ENCODE peak calls at places on chromosomes 16 and 17, in six cellular contexts. One of them, this sample, is unnamed.

GRCh38 chr16:31471875-31472558 is at the start of gene TGFB1I1:
- DNase-seq in cardiac muscle cell: peak
- DNase-seq in CD8-positive, alpha-beta T cell: no peak
- DNase-seq in BE2C: peak
- DNase-seq in GM10248: peak
- DNase-seq in fibroblast of mammary gland: peak
- DNase-seq in this sample: no peak

GRCh38 chr16:31529398-31530312 is 2.0 kb downstream of the AHSP start:
- DNase-seq in BE2C: no peak
- DNase-seq in cardiac muscle cell: no peak
- DNase-seq in GM10248: no peak
- DNase-seq in CD8-positive, alpha-beta T cell: no peak
- DNase-seq in fibroblast of mammary gland: no peak
- DNase-seq in this sample: no peak

GRCh38 chr17:76709077-76709950 is 1.5 kb downstream of the MXRA7 start:
- DNase-seq in cardiac muscle cell: peak
- DNase-seq in CD8-positive, alpha-beta T cell: no peak
- DNase-seq in GM10248: no peak
- DNase-seq in fibroblast of mammary gland: peak
- DNase-seq in BE2C: peak
- DNase-seq in this sample: no peak

GRCh38 chr17:30380106-30380420 is 1.3 kb downstream of the CPD start:
- DNase-seq in fibroblast of mammary gland: peak
- DNase-seq in GM10248: peak
- DNase-seq in CD8-positive, alpha-beta T cell: no peak
- DNase-seq in BE2C: no peak
- DNase-seq in cardiac muscle cell: no peak
- DNase-seq in this sample: no peak

GRCh38 chr17:71970312-71970711 is 150.5 kb upstream of the SOX9 start:
- DNase-seq in CD8-positive, alpha-beta T cell: no peak
- DNase-seq in cardiac muscle cell: no peak
- DNase-seq in fibroblast of mammary gland: peak
- DNase-seq in GM10248: peak
- DNase-seq in BE2C: no peak
- DNase-seq in this sample: no peak

GRCh38 chr17:47717261-47717697 is 15.8 kb upstream of the TBX21 start:
- DNase-seq in cardiac muscle cell: no peak
- DNase-seq in BE2C: no peak
- DNase-seq in CD8-positive, alpha-beta T cell: no peak
- DNase-seq in GM10248: no peak
- DNase-seq in fibroblast of mammary gland: no peak
- DNase-seq in this sample: no peak

GRCh38 chr16:86716649-86717048 is 138.3 kb downstream of the FOXL1 start:
- DNase-seq in fibroblast of mammary gland: no peak
- DNase-seq in GM10248: no peak
- DNase-seq in BE2C: no peak
- DNase-seq in cardiac muscle cell: no peak
- DNase-seq in CD8-positive, alpha-beta T cell: no peak
- DNase-seq in this sample: no peak

GRCh38 chr16:14013571-14014283 is 57.4 kb upstream of the MRTFB start:
- DNase-seq in BE2C: peak
- DNase-seq in CD8-positive, alpha-beta T cell: no peak
- DNase-seq in cardiac muscle cell: peak
- DNase-seq in fibroblast of mammary gland: peak
- DNase-seq in GM10248: no peak
- DNase-seq in this sample: no peak

GRCh38 chr17:1997587-1998425 is 27.3 kb downstream of the RTN4RL1 start:
- DNase-seq in BE2C: no peak
- DNase-seq in CD8-positive, alpha-beta T cell: no peak
- DNase-seq in GM10248: no peak
- DNase-seq in cardiac muscle cell: no peak
- DNase-seq in fibroblast of mammary gland: no peak
- DNase-seq in this sample: no peak

GRCh38 chr17:78624461-78625216 is 47.4 kb upstream of the DNAH17 start:
- DNase-seq in fibroblast of mammary gland: no peak
- DNase-seq in cardiac muscle cell: no peak
- DNase-seq in CD8-positive, alpha-beta T cell: no peak
- DNase-seq in GM10248: no peak
- DNase-seq in BE2C: no peak
- DNase-seq in this sample: no peak

GRCh38 chr16:359067-359763 is 6.7 kb upstream of the AXIN1 start:
- DNase-seq in BE2C: no peak
- DNase-seq in GM10248: no peak
- DNase-seq in cardiac muscle cell: no peak
- DNase-seq in fibroblast of mammary gland: no peak
- DNase-seq in CD8-positive, alpha-beta T cell: no peak
- DNase-seq in this sample: no peak

GRCh38 chr16:30458561-30459394 is 13.1 kb upstream of the SEPHS2 start:
- DNase-seq in CD8-positive, alpha-beta T cell: peak
- DNase-seq in fibroblast of mammary gland: no peak
- DNase-seq in GM10248: peak
- DNase-seq in BE2C: no peak
- DNase-seq in cardiac muscle cell: no peak
- DNase-seq in this sample: peak

GRCh38 chr16:73253922-73254480 is 206.1 kb upstream of the ZFHX3 start:
- DNase-seq in cardiac muscle cell: no peak
- DNase-seq in CD8-positive, alpha-beta T cell: no peak
- DNase-seq in GM10248: no peak
- DNase-seq in fibroblast of mammary gland: no peak
- DNase-seq in BE2C: no peak
- DNase-seq in this sample: no peak

GRCh38 chr17:53996131-53996530 is 173.4 kb downstream of the KIF2B start:
- DNase-seq in fibroblast of mammary gland: no peak
- DNase-seq in BE2C: no peak
- DNase-seq in CD8-positive, alpha-beta T cell: no peak
- DNase-seq in cardiac muscle cell: no peak
- DNase-seq in GM10248: no peak
- DNase-seq in this sample: no peak

GRCh38 chr17:50604470-50604869 is 30.2 kb upstream of the ABCC3 start:
- DNase-seq in BE2C: peak
- DNase-seq in CD8-positive, alpha-beta T cell: no peak
- DNase-seq in fibroblast of mammary gland: peak
- DNase-seq in cardiac muscle cell: peak
- DNase-seq in GM10248: no peak
- DNase-seq in this sample: no peak

GRCh38 chr16:64641343-64641742 is 480.5 kb downstream of the CDH11 start:
- DNase-seq in GM10248: no peak
- DNase-seq in BE2C: no peak
- DNase-seq in cardiac muscle cell: no peak
- DNase-seq in CD8-positive, alpha-beta T cell: no peak
- DNase-seq in fibroblast of mammary gland: no peak
- DNase-seq in this sample: no peak

GRCh38 chr17:48510761-48511604 is 19.8 kb downstream of the HOXB1 start:
- DNase-seq in cardiac muscle cell: peak
- DNase-seq in BE2C: no peak
- DNase-seq in CD8-positive, alpha-beta T cell: no peak
- DNase-seq in GM10248: peak
- DNase-seq in fibroblast of mammary gland: peak
- DNase-seq in this sample: no peak

GRCh38 chr17:51085150-51085805 is 35.4 kb downstream of the SPAG9 start:
- DNase-seq in GM10248: no peak
- DNase-seq in CD8-positive, alpha-beta T cell: no peak
- DNase-seq in BE2C: no peak
- DNase-seq in cardiac muscle cell: peak
- DNase-seq in fibroblast of mammary gland: no peak
- DNase-seq in this sample: no peak

GRCh38 chr17:47978324-47978723 is 7.4 kb downstream of the CDK5RAP3 start:
- DNase-seq in BE2C: peak
- DNase-seq in fibroblast of mammary gland: peak
- DNase-seq in CD8-positive, alpha-beta T cell: peak
- DNase-seq in GM10248: peak
- DNase-seq in cardiac muscle cell: peak
- DNase-seq in this sample: peak

GRCh38 chr17:70230883-70231282 is 61.6 kb downstream of the KCNJ2 start:
- DNase-seq in GM10248: no peak
- DNase-seq in BE2C: no peak
- DNase-seq in CD8-positive, alpha-beta T cell: no peak
- DNase-seq in fibroblast of mammary gland: peak
- DNase-seq in cardiac muscle cell: no peak
- DNase-seq in this sample: no peak

GRCh38 chr17:38798614-38799500 is 499 bp downstream of the PIP4K2B start:
- DNase-seq in CD8-positive, alpha-beta T cell: peak
- DNase-seq in cardiac muscle cell: peak
- DNase-seq in GM10248: no peak
- DNase-seq in fibroblast of mammary gland: peak
- DNase-seq in BE2C: no peak
- DNase-seq in this sample: no peak

GRCh38 chr16:27515874-27516353 is 33.8 kb downstream of the GTF3C1 start:
- DNase-seq in BE2C: peak
- DNase-seq in cardiac muscle cell: peak
- DNase-seq in CD8-positive, alpha-beta T cell: no peak
- DNase-seq in GM10248: peak
- DNase-seq in fibroblast of mammary gland: peak
- DNase-seq in this sample: no peak

GRCh38 chr17:82503728-82504308 is 15.7 kb upstream of the FOXK2 start:
- DNase-seq in GM10248: no peak
- DNase-seq in BE2C: no peak
- DNase-seq in cardiac muscle cell: no peak
- DNase-seq in fibroblast of mammary gland: no peak
- DNase-seq in CD8-positive, alpha-beta T cell: no peak
- DNase-seq in this sample: no peak

GRCh38 chr16:10083301-10083700 is 98.9 kb downstream of the GRIN2A start:
- DNase-seq in cardiac muscle cell: no peak
- DNase-seq in BE2C: no peak
- DNase-seq in GM10248: no peak
- DNase-seq in fibroblast of mammary gland: no peak
- DNase-seq in CD8-positive, alpha-beta T cell: no peak
- DNase-seq in this sample: no peak

DNA sequence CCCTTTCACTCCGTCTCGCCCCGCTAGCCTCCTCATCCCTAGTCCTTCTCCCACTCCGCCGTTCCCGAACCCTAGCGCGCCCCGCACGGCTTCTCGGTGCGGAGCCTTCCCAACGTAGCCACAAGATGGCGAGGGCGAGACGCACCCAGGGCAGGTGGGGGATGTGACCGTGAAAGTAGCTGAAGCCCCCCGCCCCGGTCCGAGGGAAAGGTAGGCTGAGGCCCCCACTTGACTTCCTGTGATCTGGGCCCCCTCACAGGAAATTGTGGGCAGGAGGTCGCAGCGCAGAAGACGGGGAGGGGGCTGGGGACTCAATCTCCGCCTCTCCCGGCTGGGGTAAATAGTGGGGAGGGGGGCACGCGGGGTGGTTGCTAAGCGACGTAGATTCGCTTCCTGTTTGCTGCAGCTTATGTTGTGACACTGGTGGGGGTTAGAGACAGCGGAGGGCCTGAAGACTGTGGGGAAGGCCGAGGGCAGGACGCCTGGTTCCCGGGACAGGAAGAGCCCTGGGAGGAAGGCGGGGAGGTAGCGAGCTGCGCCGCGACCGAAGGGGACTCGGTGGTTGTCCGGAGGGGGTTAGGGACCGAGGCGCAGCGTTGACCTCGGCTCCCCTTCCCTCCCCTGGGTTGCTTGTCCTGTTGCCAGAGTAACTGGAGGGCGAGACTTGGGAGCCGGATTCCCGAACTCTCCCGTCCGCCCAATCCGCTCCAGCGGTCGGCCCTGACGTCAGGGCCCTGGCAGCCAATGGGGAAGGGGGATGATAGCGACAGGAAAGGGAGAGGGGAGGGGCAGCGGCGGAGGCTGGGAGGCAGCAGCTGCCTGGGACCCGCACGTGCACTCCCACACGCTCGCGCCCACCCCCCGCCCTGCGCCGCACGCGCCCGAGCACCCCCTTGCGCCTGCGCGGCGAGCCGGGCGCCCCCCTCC is 1.1 kb downstream of the KDM6B start:
- DNase-seq in fibroblast of mammary gland: peak
- DNase-seq in cardiac muscle cell: peak
- DNase-seq in BE2C: peak
- DNase-seq in GM10248: peak
- DNase-seq in CD8-positive, alpha-beta T cell: peak
- DNase-seq in this sample: peak
- TF ChIP-seq CTCF in fibroblast of mammary gland: peak
- TF ChIP-seq CTCF in cardiac muscle cell: peak
- TF ChIP-seq CTCF in BE2C: peak
- TF ChIP-seq CTCF in GM10248: peak
- TF ChIP-seq CTCF in CD8-positive, alpha-beta T cell: peak
- TF ChIP-seq CTCF in this sample: no peak

DNA sequence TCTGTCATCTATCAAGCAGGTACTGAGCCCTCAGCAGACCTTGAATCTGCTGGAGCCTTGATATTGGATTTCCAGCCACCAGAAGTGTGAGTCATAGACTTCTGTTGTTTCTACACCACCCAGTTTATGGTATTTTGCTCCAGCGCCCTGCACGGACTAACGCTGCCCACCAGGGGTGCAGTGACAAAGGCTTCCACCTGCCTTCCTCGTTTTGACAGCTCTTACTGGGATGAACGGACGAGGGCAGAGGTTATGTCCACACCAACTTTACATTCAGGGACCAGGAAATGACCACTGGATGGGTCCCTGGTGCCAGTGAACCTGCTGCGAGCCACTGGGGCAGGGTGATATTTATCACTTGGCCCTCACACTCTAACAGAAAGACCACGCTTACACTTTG is 66.6 kb upstream of the CBX4 start:
- DNase-seq in fibroblast of mammary gland: no peak
- DNase-seq in CD8-positive, alpha-beta T cell: no peak
- DNase-seq in GM10248: no peak
- DNase-seq in BE2C: peak
- DNase-seq in cardiac muscle cell: no peak
- DNase-seq in this sample: no peak
- TF ChIP-seq CTCF in fibroblast of mammary gland: no peak
- TF ChIP-seq CTCF in CD8-positive, alpha-beta T cell: no peak
- TF ChIP-seq CTCF in GM10248: no peak
- TF ChIP-seq CTCF in BE2C: peak
- TF ChIP-seq CTCF in cardiac muscle cell: no peak
- TF ChIP-seq CTCF in this sample: no peak

GRCh38 chr16:6345090-6345489 is 987.6 kb upstream of the RBFOX1 start:
- DNase-seq in BE2C: no peak
- DNase-seq in fibroblast of mammary gland: no peak
- DNase-seq in CD8-positive, alpha-beta T cell: no peak
- DNase-seq in GM10248: no peak
- DNase-seq in cardiac muscle cell: no peak
- DNase-seq in this sample: no peak
- TF ChIP-seq CTCF in BE2C: peak
- TF ChIP-seq CTCF in fibroblast of mammary gland: no peak
- TF ChIP-seq CTCF in CD8-positive, alpha-beta T cell: no peak
- TF ChIP-seq CTCF in GM10248: no peak
- TF ChIP-seq CTCF in cardiac muscle cell: no peak
- TF ChIP-seq CTCF in this sample: no peak

DNA sequence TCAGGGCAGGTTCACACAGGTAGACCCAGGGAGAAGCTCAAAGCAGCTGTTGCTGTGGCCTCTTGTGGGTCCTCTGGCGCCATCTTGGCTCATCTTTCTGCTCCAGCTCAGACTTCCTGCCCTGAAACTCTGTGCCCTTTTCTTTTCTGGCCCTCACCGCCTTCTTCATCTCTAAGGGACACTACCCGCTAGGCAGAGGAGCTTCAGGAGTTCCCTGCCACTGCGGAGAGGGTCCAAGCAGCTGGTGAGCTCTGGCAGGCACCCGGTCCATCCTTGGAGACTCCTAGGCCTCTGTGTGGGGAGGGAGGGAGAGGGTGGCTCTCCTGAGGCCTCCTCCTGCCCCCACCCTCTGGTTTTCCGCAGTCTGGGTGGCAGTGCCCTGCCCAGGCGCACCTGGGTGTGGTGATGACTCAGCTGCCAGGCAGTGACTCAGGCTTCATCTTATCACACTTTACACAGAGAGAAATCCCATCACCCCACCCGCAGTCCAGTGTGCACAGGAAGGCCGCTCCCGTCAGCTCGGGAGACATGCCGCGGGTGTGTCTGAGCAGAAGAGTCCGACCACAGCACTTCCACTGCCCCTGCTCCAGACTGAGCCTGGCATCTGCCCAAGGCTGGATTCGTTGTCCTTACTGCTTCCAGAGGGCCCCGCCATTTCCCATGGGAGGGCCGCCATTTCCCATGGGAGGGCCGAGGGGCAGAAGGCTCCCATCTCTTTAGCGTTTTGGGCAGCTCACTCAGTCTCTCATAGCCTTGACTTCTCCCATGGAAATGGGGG is 7.3 kb downstream of the NT5C start:
- DNase-seq in CD8-positive, alpha-beta T cell: peak
- DNase-seq in fibroblast of mammary gland: peak
- DNase-seq in cardiac muscle cell: peak
- DNase-seq in BE2C: peak
- DNase-seq in GM10248: no peak
- DNase-seq in this sample: no peak
- TF ChIP-seq CTCF in CD8-positive, alpha-beta T cell: no peak
- TF ChIP-seq CTCF in fibroblast of mammary gland: no peak
- TF ChIP-seq CTCF in cardiac muscle cell: no peak
- TF ChIP-seq CTCF in BE2C: no peak
- TF ChIP-seq CTCF in GM10248: no peak
- TF ChIP-seq CTCF in this sample: no peak

This sample was measured in activated B cell treated with CpG ODN at 0.5 μM for 24 hours.